ENCODE peak calls at places on chromosomes 16 and 17, in eight cellular contexts. Q is T-cell; E is stimulated activated naive B cell treated with anti-CD40 and anti-IgM and Interleukin-4, amounts not matched to agents 10 μg/mL and 1 μg/mL and 100 μg/mL, for 72 hours; K is esophagus mucosa; X is left cardiac atrium; W is lower lobe of right lung; I is activated naive CD4-positive, alpha-beta T cell treated with anti-CD3 and anti-CD28 coated beads, Interleukin-2, amount 50 U/mL, for 72 hours; T is gastroesophageal sphincter. V is an unnamed sample.

GRCh38 chr16:84725481-84726078 is 25.8 kb downstream of the USP10 start:
- ATAC-seq in Q (peak; percentile 33), E (no peak), K (peak; percentile 24), X (no peak), W (no peak), I (no peak), T (peak; percentile 4), V (no peak)

GRCh38 chr17:35170968-35171771 is 23.0 kb downstream of the SLC35G3 start:
- ATAC-seq in Q (peak; percentile 82), E (no peak), K (peak; percentile 41), X (no peak), W (peak; percentile 31), I (peak; percentile 59), T (no peak), V (peak; percentile 28)

GRCh38 chr17:6444573-6445335 is 499 bp downstream of the PIMREG start:
- ATAC-seq in Q (no peak), E (no peak), K (peak; percentile 5), X (no peak), W (no peak), I (no peak), T (no peak), V (no peak)

GRCh38 chr17:2444382-2444781 is 43.5 kb upstream of the MNT start:
- ATAC-seq in Q (no peak), E (no peak), K (no peak), X (no peak), W (no peak), I (no peak), T (no peak), V (no peak)

GRCh38 chr16:26554030-26554429 is 512.7 kb upstream of the C16orf82 start:
- ATAC-seq in Q (no peak), E (no peak), K (no peak), X (no peak), W (no peak), I (no peak), T (no peak), V (no peak)

GRCh38 chr17:29699283-29699682 is 76.6 kb upstream of the CORO6 start:
- ATAC-seq in Q (no peak), E (no peak), K (no peak), X (peak; percentile 27), W (no peak), I (no peak), T (no peak), V (no peak)

GRCh38 chr16:87653234-87653633 is 50.9 kb downstream of the JPH3 start:
- ATAC-seq in Q (no peak), E (peak; percentile 70), K (no peak), X (no peak), W (no peak), I (no peak), T (no peak), V (peak; percentile 57)

GRCh38 chr17:81254955-81255717 is 16.0 kb downstream of the NDUFAF8 start:
- ATAC-seq in Q (no peak), E (no peak), K (peak; percentile 63), X (peak; percentile 84), W (peak; percentile 92), I (no peak), T (peak; percentile 86), V (no peak)

GRCh38 chr17:14004927-14005630 is 64.2 kb upstream of the COX10 start:
- ATAC-seq in Q (no peak), E (no peak), K (peak; percentile 80), X (no peak), W (no peak), I (no peak), T (no peak), V (no peak)

GRCh38 chr17:58764373-58764772 is 8.7 kb downstream of the PPM1E start:
- ATAC-seq in Q (no peak), E (no peak), K (no peak), X (no peak), W (peak; percentile 38), I (no peak), T (no peak), V (no peak)

GRCh38 chr16:77780378-77780837 is 8.0 kb upstream of the VAT1L start:
- ATAC-seq in Q (no peak), E (no peak), K (no peak), X (peak; percentile 94), W (no peak), I (no peak), T (no peak), V (no peak)

GRCh38 chr16:67443299-67443698 is 12.4 kb downstream of the HSD11B2 start:
- ATAC-seq in Q (no peak), E (no peak), K (no peak), X (peak; percentile 42), W (no peak), I (no peak), T (peak; percentile 85), V (no peak)

GRCh38 chr17:79339311-79339710 is 264.7 kb downstream of the ENGASE start:
- ATAC-seq in Q (no peak), E (no peak), K (no peak), X (no peak), W (no peak), I (no peak), T (no peak), V (no peak)

GRCh38 chr17:79255046-79255445 is 180.4 kb downstream of the ENGASE start:
- ATAC-seq in Q (no peak), E (no peak), K (no peak), X (no peak), W (no peak), I (no peak), T (no peak), V (no peak)

GRCh38 chr16:77775911-77776909 is 12.2 kb upstream of the VAT1L start:
- ATAC-seq in Q (no peak), E (no peak), K (no peak), X (no peak), W (no peak), I (no peak), T (no peak), V (no peak)

GRCh38 chr16:84633622-84634021 is 14.7 kb upstream of the KLHL36 start:
- ATAC-seq in Q (no peak), E (no peak), K (no peak), X (peak; percentile 89), W (peak; percentile 75), I (no peak), T (peak; percentile 79), V (no peak)

GRCh38 chr16:24822542-24822941 is 23.2 kb upstream of the SLC5A11 start:
- ATAC-seq in Q (no peak), E (no peak), K (no peak), X (no peak), W (peak; percentile 6), I (no peak), T (no peak), V (no peak)